ENCODE peak calls at places on chromosomes 5 and 9, in nine cellular contexts. M is left lung; P is CD8-positive, alpha-beta T cell; L is PC-9; W is AG04450; D is psoas muscle; X is ovary; B is Peyer's patch; R is uterus. V is an unnamed sample. For H3K9me3, the result is how much of the 10 kb centered on the place peaks cover.

GRCh38 chr5:132764051-132764450 is 13.0 kb downstream of the SEPTIN8 start:
- DNase-seq in M (no peak), P (no peak), L (no peak), W (no peak), D (no peak), X (no peak), B (no peak), R (no peak), V (peak)

GRCh38 chr5:172868924-172869565 is 35.0 kb downstream of the ERGIC1 start:
- DNase-seq in M (peak), P (no peak), L (peak), W (no peak), D (peak), X (peak), B (no peak), R (peak), V (peak)

GRCh38 chr5:149356391-149356790 is 1.5 kb upstream of the PCYOX1L start:
- DNase-seq in M (no peak), P (no peak), L (no peak), W (no peak), D (no peak), X (no peak), B (no peak), R (no peak), V (no peak)

GRCh38 chr9:112180387-112180881 is 5.3 kb upstream of the SUSD1 start:
- DNase-seq in M (no peak), P (peak), L (peak), W (no peak), D (no peak), X (no peak), B (no peak), R (no peak), V (no peak)

GRCh38 chr9:134214766-134215394 is 50.5 kb upstream of the RNU6ATAC start:
- DNase-seq in M (peak), P (no peak), L (no peak), W (no peak), D (peak), X (peak), B (no peak), R (no peak), V (no peak)

GRCh38 chr5:15807248-15807647 is 307.3 kb downstream of the FBXL7 start:
- DNase-seq in M (no peak), P (no peak), L (no peak), W (no peak), D (no peak), X (no peak), B (no peak), R (no peak), V (no peak)

GRCh38 chr5:179409806-179410205 is 64.5 kb upstream of the ADAMTS2 start:
- DNase-seq in M (no peak), P (no peak), L (no peak), W (no peak), D (no peak), X (no peak), B (no peak), R (no peak), V (no peak)

GRCh38 chr5:63919763-63920478 is 42.3 kb downstream of the HTR1A start:
- DNase-seq in M (no peak), P (no peak), L (no peak), W (no peak), D (no peak), X (no peak), B (no peak), R (no peak), V (no peak)

GRCh38 chr9:114799441-114799840 is 6.4 kb downstream of the TNFSF15 start:
- DNase-seq in M (no peak), P (no peak), L (peak), W (no peak), D (no peak), X (no peak), B (no peak), R (no peak), V (no peak)

GRCh38 chr5:139732019-139732418 is 63.6 kb upstream of the PSD2 start:
- DNase-seq in M (no peak), P (no peak), L (no peak), W (no peak), D (no peak), X (no peak), B (no peak), R (no peak), V (no peak)

GRCh38 chr9:125732562-125732961 is 14.6 kb upstream of the PBX3 start:
- DNase-seq in M (no peak), P (no peak), L (peak), W (no peak), D (no peak), X (no peak), B (no peak), R (no peak), V (no peak)

GRCh38 chr5:23274156-23274555 is 233.3 kb upstream of the PRDM9 start:
- DNase-seq in M (no peak), P (no peak), L (no peak), W (no peak), D (no peak), X (no peak), B (no peak), R (no peak), V (no peak)

GRCh38 chr5:127650022-127650421 is 1.1 kb downstream of the CTXN3 start:
- DNase-seq in M (no peak), P (no peak), L (no peak), W (no peak), D (no peak), X (peak), B (no peak), R (no peak), V (no peak)

GRCh38 chr5:89988998-89989690 is 420.4 kb downstream of the CETN3 start:
- DNase-seq in M (no peak), P (no peak), L (no peak), W (no peak), D (no peak), X (no peak), B (no peak), R (no peak), V (peak)

GRCh38 chr5:17221843-17222614 is 4.6 kb downstream of the BASP1 start:
- DNase-seq in M (no peak), P (no peak), L (no peak), W (no peak), D (no peak), X (no peak), B (no peak), R (no peak), V (no peak)

GRCh38 chr9:110619831-110620230 is 40.3 kb upstream of the SVEP1 start:
- DNase-seq in M (no peak), P (no peak), L (no peak), W (peak), D (no peak), X (no peak), B (no peak), R (no peak), V (no peak)

GRCh38 chr9:71001780-71002386 is 119.5 kb downstream of the TRPM3 start:
- DNase-seq in M (no peak), P (no peak), L (peak), W (no peak), D (no peak), X (no peak), B (no peak), R (no peak), V (no peak)

GRCh38 chr5:176547811-176548210 is 1.3 kb upstream of the CDHR2 start:
- DNase-seq in M (no peak), P (no peak), L (no peak), W (no peak), D (no peak), X (no peak), B (no peak), R (no peak), V (no peak)

GRCh38 chr5:14277407-14278320 is 134.5 kb downstream of the TRIO start:
- DNase-seq in M (no peak), P (no peak), L (no peak), W (no peak), D (no peak), X (no peak), B (no peak), R (no peak), V (no peak)

GRCh38 chr5:91007251-91007650 is 375.9 kb downstream of the ARRDC3 start:
- DNase-seq in M (no peak), P (no peak), L (no peak), W (no peak), D (no peak), X (no peak), B (no peak), R (no peak), V (no peak)

GRCh38 chr9:2012347-2012746 is 2.8 kb upstream of the SMARCA2 start:
- DNase-seq in M (no peak), P (no peak), L (no peak), W (no peak), D (no peak), X (no peak), B (no peak), R (no peak), V (no peak)

GRCh38 chr5:115375922-115376321 is 79.5 kb upstream of the CCDC112 start:
- DNase-seq in M (no peak), P (no peak), L (no peak), W (no peak), D (peak), X (no peak), B (no peak), R (no peak), V (no peak)

GRCh38 chr9:88092699-88093359 is 45.4 kb downstream of the SPATA31C2 start:
- DNase-seq in M (peak), P (no peak), L (no peak), W (no peak), D (no peak), X (no peak), B (no peak), R (peak), V (no peak)

GRCh38 chr5:117262607-117263131 is 688.0 kb upstream of the SEMA6A start:
- DNase-seq in M (no peak), P (no peak), L (no peak), W (no peak), D (no peak), X (no peak), B (no peak), R (no peak), V (no peak)

GRCh38 chr9:69174645-69175487 is 789 bp downstream of the TJP2 start:
- DNase-seq in M (no peak), P (no peak), L (peak), W (peak), D (peak), X (peak), B (peak), R (peak), V (peak)

GRCh38 chr5:98839469-98840383 is 66.3 kb downstream of the RGMB start:
- DNase-seq in M (peak), P (no peak), L (no peak), W (no peak), D (no peak), X (no peak), B (no peak), R (no peak), V (no peak)

GRCh38 chr5:54603372-54603771 is 85.8 kb downstream of the SNX18 start:
- DNase-seq in M (no peak), P (no peak), L (no peak), W (no peak), D (no peak), X (no peak), B (no peak), R (no peak), V (no peak)

GRCh38 chr5:55904152-55904551 is 53.0 kb downstream of the IL31RA start:
- DNase-seq in M (no peak), P (no peak), L (no peak), W (no peak), D (peak), X (no peak), B (no peak), R (no peak), V (no peak)

GRCh38 chr9:134010310-134010709 is 15.0 kb upstream of the BRD3OS start:
- DNase-seq in M (no peak), P (no peak), L (no peak), W (no peak), D (no peak), X (no peak), B (no peak), R (no peak), V (no peak)

GRCh38 chr5:82019342-82020138 is 47.7 kb downstream of the ATG10 start:
- DNase-seq in M (no peak), P (no peak), L (no peak), W (no peak), D (no peak), X (no peak), B (no peak), R (no peak), V (no peak)

GRCh38 chr5:162870966-162871365 is 566.4 kb upstream of the CCNG1 start:
- DNase-seq in M (no peak), P (no peak), L (no peak), W (no peak), D (no peak), X (no peak), B (no peak), R (no peak), V (no peak)
- TF ChIP-seq CTCF in M (no peak), P (no peak), L (no peak), W (no peak), D (no peak), X (no peak), B (no peak), R (no peak), V (no peak)

DNA sequence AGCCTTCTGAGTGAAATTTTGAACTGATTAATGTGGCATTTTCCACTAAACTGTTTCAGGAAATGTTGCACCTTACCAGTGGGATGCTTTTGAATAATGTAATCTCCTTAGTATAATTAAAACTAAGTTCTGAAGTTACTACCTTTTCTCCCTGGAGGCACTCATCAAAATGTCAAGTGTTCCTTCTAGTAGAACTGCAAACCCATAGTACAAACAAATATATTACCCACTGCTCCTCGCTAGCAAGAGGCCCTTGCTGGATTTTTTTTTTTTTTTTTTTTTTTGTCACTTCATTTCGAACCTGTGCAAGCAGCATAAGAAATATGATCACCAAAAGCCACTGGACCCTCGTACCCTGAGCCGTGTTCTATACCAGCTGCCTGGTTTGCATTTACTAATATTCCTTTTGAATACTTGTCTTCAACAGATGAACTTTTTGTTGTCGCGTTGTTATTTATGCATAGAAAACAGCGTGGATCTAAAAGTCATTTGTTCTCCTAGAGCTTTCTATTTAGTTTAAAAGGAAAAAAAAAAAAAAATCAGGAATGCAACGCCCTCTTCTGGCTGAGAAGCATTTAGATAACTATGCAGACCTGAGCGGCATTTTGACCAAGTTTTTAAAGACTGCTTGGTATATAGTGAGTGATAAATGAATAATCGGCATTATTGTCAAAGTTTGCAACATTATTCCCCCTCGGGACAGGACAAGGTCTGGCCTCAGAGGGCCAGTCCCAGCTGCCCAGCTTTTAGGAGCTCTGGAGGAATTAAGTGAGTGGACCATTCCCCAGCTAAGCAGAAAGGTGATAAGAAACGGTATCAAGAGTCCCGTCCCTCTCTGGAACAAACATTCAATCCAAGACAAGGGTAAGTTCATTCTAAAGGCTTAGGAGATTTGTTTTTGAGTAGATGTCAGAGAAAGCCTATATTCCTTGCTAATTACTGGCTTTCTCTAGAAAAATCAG is 162.5 kb upstream of the KIF2A start:
- DNase-seq in M (no peak), P (no peak), L (no peak), W (no peak), D (no peak), X (no peak), B (no peak), R (no peak), V (no peak)
- H3K4me3 ChIP-seq in M (no peak), P (no peak), L (no peak), W (no peak), D (no peak), X (no peak), B (no peak), R (no peak), V (peak)

GRCh38 chr5:141363952-141364660 is at the start of gene PCDHGA5:
- DNase-seq in M (no peak), P (no peak), L (no peak), W (no peak), D (no peak), X (no peak), B (no peak), R (no peak), V (no peak)
- H3K9me3 ChIP-seq in M (under half), P (under half), L (under half), W (half or more), D (under half), X (under half), B (half or more), R (under half), V (half or more)

DNA sequence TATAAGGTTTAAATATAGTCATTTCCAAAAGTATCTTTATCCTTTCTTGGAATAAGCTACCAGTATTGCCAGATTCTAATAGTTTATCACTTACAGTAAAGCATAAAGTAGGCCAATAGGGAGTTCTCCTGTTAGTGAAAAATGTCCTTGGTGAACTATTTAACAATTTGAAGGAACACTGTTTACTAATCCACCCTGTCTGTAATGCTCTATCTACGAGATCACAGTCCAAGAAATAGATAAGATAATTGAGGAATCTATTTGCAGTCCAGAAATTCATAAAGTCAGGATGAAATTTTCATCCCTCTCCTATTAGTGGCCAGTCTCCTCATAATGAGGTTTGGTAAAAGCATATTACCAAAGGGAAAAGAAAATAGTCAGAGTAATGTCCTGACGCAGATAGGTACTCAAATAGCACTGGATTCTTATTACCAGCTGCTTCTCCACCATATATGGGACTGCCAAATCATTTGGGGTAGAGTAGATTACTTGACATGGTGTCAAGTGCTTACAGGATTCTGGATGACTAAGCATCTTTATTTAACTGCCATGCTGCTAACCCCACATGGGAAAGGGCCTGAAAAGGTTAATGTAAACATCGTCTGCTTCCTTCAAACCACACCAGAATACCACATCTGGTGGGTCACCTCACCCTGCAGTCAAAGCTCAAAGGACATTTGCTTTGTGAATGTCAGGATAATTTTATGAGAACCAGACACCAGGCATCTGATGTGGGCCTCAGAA is 808.1 kb downstream of the EFNA5 start:
- DNase-seq in M (no peak), P (no peak), L (no peak), W (peak), D (no peak), X (no peak), B (no peak), R (no peak), V (no peak)
- TF ChIP-seq CTCF in M (no peak), P (no peak), L (no peak), W (no peak), D (no peak), X (no peak), B (no peak), R (no peak), V (no peak)

GRCh38 chr5:77076961-77077820 is 9.9 kb downstream of the ZBED3 start:
- DNase-seq in M (peak), P (peak), L (no peak), W (peak), D (peak), X (peak), B (peak), R (peak), V (peak)

GRCh38 chr5:77074745-77075144 is 12.3 kb downstream of the ZBED3 start:
- DNase-seq in M (no peak), P (no peak), L (no peak), W (no peak), D (no peak), X (no peak), B (no peak), R (no peak), V (no peak)

GRCh38 chr5:77073667-77074066 is 13.4 kb downstream of the ZBED3 start:
- DNase-seq in M (no peak), P (no peak), L (no peak), W (no peak), D (no peak), X (no peak), B (no peak), R (no peak), V (no peak)

GRCh38 chr5:77080905-77081304 is 6.2 kb downstream of the ZBED3 start:
- DNase-seq in M (no peak), P (no peak), L (no peak), W (no peak), D (no peak), X (no peak), B (no peak), R (no peak), V (no peak)

GRCh38 chr5:77077821-77078176 is 9.3 kb downstream of the ZBED3 start:
- DNase-seq in M (no peak), P (no peak), L (no peak), W (no peak), D (no peak), X (no peak), B (no peak), R (no peak), V (no peak)
- H3K4me3 ChIP-seq in M (peak), P (peak), L (no peak), W (no peak), D (peak), X (peak), B (peak), R (peak), V (peak)

GRCh38 chr5:12177225-12177624 is 273.0 kb upstream of the CTNND2 start:
- DNase-seq in M (no peak), P (no peak), L (no peak), W (no peak), D (no peak), X (no peak), B (no peak), R (no peak), V (no peak)

GRCh38 chr5:12177851-12178250 is 273.6 kb upstream of the CTNND2 start:
- DNase-seq in M (no peak), P (no peak), L (no peak), W (no peak), D (no peak), X (no peak), B (no peak), R (no peak), V (no peak)

GRCh38 chr5:12182988-12183387 is 278.7 kb upstream of the CTNND2 start:
- DNase-seq in M (no peak), P (no peak), L (no peak), W (no peak), D (no peak), X (no peak), B (no peak), R (no peak), V (no peak)
- H3K9me3 ChIP-seq in M (under half), P (under half), L (under half), W (under half), D (under half), X (under half), B (under half), R (under half), V (under half)